ENCODE peak calls at places on chromosomes 12 and 14, in five cellular contexts. Z is mammary epithelial cell, B is iPS DF 6.9, F is PC-3, P is heart right ventricle. A is an unnamed sample.
A peak's percentile ranks its signal among the peaks of the same experiment; 100 is the strongest.

GRCh38 chr12:130651188-130651587 is 64.9 kb downstream of the RIMBP2 start:
- DNase-seq in P (no peak), Z (no peak), F (no peak), B (no peak), A (no peak)

GRCh38 chr12:45260481-45260824 is 44.6 kb downstream of the ANO6 start:
- DNase-seq in B (no peak), Z (no peak), P (no peak), F (no peak), A (no peak)

GRCh38 chr12:130128764-130129735 is 33.2 kb upstream of the FZD10 start:
- DNase-seq in Z (no peak), P (no peak), B (no peak), F (no peak), A (no peak)

GRCh38 chr14:105415481-105416428 is 3.9 kb upstream of the MTA1 start:
- DNase-seq in P (no peak), Z (no peak), B (no peak), F (no peak), A (no peak)

GRCh38 chr12:77537648-77538047 is 293.0 kb upstream of the NAV3 start:
- DNase-seq in Z (no peak), F (no peak), P (no peak), B (no peak), A (no peak)

GRCh38 chr14:71209888-71210287 is 302.6 kb downstream of the PCNX1 start:
- DNase-seq in B (no peak), P (no peak), Z (no peak), F (no peak), A (no peak)

GRCh38 chr12:29561736-29562135 is 64.2 kb upstream of the OVCH1 start:
- DNase-seq in Z (no peak), P (no peak), F (peak; percentile 49), B (no peak), A (no peak)

GRCh38 chr14:54252072-54252730 is 144.6 kb upstream of the CDKN3 start:
- DNase-seq in P (no peak), B (no peak), Z (peak; percentile 88), F (peak; percentile 100), A (no peak)

GRCh38 chr12:7154901-7155470 is 24.8 kb downstream of the CLSTN3 start:
- DNase-seq in B (no peak), P (no peak), F (no peak), Z (no peak), A (no peak)

GRCh38 chr12:107843351-107844311 is 69.1 kb downstream of the ASCL4 start:
- DNase-seq in B (no peak), F (no peak), P (no peak), Z (no peak), A (no peak)

GRCh38 chr14:69263364-69263763 is 3.4 kb downstream of the GALNT16 start:
- DNase-seq in P (peak; percentile 66), Z (peak; percentile 44), F (peak; percentile 60), B (no peak), A (peak; percentile 18)

GRCh38 chr12:2615665-2616387 is 178.9 kb upstream of the FKBP4 start:
- DNase-seq in Z (no peak), B (no peak), F (no peak), P (peak; percentile 62), A (no peak)

GRCh38 chr12:49933793-49934192 is 16.7 kb upstream of the AQP2 start:
- DNase-seq in B (no peak), F (peak; percentile 12), P (no peak), Z (no peak), A (no peak)

GRCh38 chr14:61335876-61336275 is 14.5 kb downstream of the PRKCH start:
- DNase-seq in Z (no peak), F (no peak), B (no peak), P (no peak), A (no peak)

GRCh38 chr12:63023926-63024325 is 89.0 kb upstream of the PPM1H start:
- DNase-seq in F (no peak), Z (no peak), B (no peak), P (no peak), A (no peak)

GRCh38 chr12:65014504-65015271 is 106.4 kb downstream of the WIF1 start:
- DNase-seq in B (no peak), F (no peak), Z (no peak), P (no peak), A (no peak)

GRCh38 chr12:123150273-123150803 is 552 bp downstream of the PITPNM2 start:
- DNase-seq in Z (no peak), P (peak; percentile 54), F (peak; percentile 20), B (no peak), A (peak; percentile 31)

GRCh38 chr12:27382126-27382795 is 49.6 kb downstream of the BMAL2 start:
- DNase-seq in Z (no peak), F (peak; percentile 33), B (no peak), P (no peak), A (no peak)

GRCh38 chr14:67971627-67972625 is 152.3 kb downstream of the RAD51B start:
- DNase-seq in B (no peak), Z (peak; percentile 50), P (no peak), F (peak; percentile 84), A (no peak)

GRCh38 chr12:48966177-48966890 is 5.2 kb downstream of the WNT10B start:
- DNase-seq in F (no peak), B (no peak), P (no peak), Z (no peak), A (no peak)

GRCh38 chr12:14656846-14657245 is 39.6 kb downstream of the GUCY2C start:
- DNase-seq in B (no peak), P (no peak), F (no peak), Z (no peak), A (no peak)

DNA sequence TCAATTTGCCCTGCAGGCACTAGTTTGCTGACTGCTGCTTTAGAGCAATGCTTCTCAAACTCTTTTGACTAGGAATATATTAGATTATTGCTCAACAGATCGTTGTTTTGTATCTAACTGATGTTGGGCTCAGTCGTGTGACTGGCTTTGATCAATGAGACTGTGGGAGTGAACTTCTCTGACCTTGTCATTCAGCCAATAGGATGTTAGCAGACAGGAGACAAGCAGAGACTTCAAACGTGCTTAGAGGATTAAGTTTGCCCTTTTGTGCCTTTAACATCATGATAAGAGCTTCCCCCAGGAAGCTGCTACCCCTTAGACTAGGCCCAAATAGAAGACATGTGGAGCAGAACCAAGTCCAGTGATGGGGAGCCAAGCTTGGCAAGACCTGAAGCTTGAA is 76.7 kb upstream of the ELK3 start:
- DNase-seq in F (no peak), P (no peak), Z (no peak), B (no peak), A (no peak)
- H3K4me3 ChIP-seq in F (no peak overlapping the region), P (no peak overlapping the region), Z (no peak overlapping the region), B (no peak overlapping the region), A (no peak overlapping the region)

GRCh38 chr14:89373185-89373584 is 43.8 kb downstream of the FOXN3 start:
- DNase-seq in P (no peak), Z (no peak), F (no peak), B (no peak), A (no peak)
- H3K4me1 ChIP-seq in P (peaks cover 35% of the 10 kb centered on the region), Z (no peaks in the 10 kb centered on the region), F (no peaks in the 10 kb centered on the region), B (peaks cover 2% of the 10 kb centered on the region), A (peaks cover 30% of the 10 kb centered on the region)

GRCh38 chr14:72615511-72616121 is 278.3 kb downstream of the DPF3 start:
- DNase-seq in B (no peak), F (peak; percentile 79), Z (peak; percentile 85), P (no peak), A (no peak)
- H3K27ac ChIP-seq in B (no peak overlapping the region), F (peak overlapping the region; percentile 31), Z (peak overlapping the region; percentile 75), P (peak overlapping the region; percentile 71), A (no peak overlapping the region)

GRCh38 chr12:53048033-53048779 is 1.7 kb upstream of the TNS2 start:
- DNase-seq in Z (no peak), F (peak; percentile 62), B (no peak), P (peak; percentile 80), A (peak; percentile 63)
- H3K4me3 ChIP-seq in Z (peak overlapping the region; percentile 40), F (peak overlapping the region; percentile 54), B (no peak overlapping the region), P (peak overlapping the region; percentile 84), A (peak overlapping the region; percentile 39)

DNA sequence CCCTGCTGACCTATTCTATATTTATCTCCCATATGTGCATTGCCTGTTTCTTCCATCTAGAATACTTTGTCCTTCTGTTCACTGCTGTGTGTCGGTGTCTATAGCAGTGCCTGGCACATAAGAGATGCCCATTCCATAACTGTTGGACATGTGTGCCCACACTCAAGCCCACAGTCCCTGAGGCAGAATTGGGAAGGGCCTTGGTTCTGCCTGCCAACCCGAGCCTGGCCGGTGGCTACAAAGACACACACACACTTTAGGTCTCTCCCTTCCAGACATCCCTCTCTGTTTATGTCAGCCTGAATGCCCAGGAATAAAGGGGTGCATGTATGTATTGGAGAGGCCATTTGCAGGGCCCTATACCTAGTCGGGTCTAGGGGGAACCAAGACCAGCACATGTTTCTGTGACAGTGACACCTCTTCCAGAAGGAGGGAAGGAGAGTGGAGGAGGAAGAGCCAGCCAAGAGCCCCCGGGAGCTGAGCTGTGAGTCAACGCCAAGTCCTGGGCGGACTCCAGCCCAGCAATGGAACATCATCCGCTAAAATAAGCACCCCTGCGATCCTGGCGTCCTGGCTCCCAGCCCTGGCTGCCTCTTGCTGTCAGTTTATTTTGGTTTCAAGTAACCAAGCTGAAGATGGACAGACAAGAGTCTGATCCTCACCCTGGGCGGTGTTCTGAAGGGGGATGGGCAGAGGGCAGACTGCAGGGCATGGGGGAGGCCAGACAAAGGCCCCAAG is 4.3 kb upstream of the ASB2 start:
- DNase-seq in B (no peak), F (no peak), Z (no peak), P (peak; percentile 85), A (peak; percentile 60)
- H3K4me1 ChIP-seq in B (peaks cover 1% of the 10 kb centered on the region), F (peaks cover 2% of the 10 kb centered on the region), Z (peaks cover 11% of the 10 kb centered on the region), P (peaks cover 39% of the 10 kb centered on the region), A (peaks cover 28% of the 10 kb centered on the region)

GRCh38 chr14:38948576-38948975 is 154.5 kb downstream of the SEC23A start:
- DNase-seq in Z (peak; percentile 2), B (no peak), F (no peak), P (no peak), A (no peak)
- H3K27ac ChIP-seq in Z (no peak overlapping the region), B (no peak overlapping the region), F (no peak overlapping the region), P (no peak overlapping the region), A (no peak overlapping the region)

A was measured in transverse colon.